ENCODE peak calls at places on chromosome 1, in nine cellular contexts. B is WTC11, A is A549, P is endothelial cell of umbilical vein, J is HCT116, U is H1, Z is SK-N-SH, X is GM12878, T is K562. D is an unnamed sample.

GRCh38 chr1:3747522-3747848 is 4.8 kb upstream of the CCDC27 start:
- DNase-seq in Z (no peak), B (no peak), A (no peak), J (no peak), U (no peak), P (no peak), X (no peak), T (no peak), D (no peak)

GRCh38 chr1:109392037-109392787 is 5.5 kb downstream of the SORT1 start:
- DNase-seq in T (no peak), B (no peak), X (no peak), J (no peak), U (no peak), A (no peak), Z (no peak), P (no peak), D (no peak)

GRCh38 chr1:179853102-179853501 is 24.5 kb downstream of the TOR1AIP2 start:
- DNase-seq in P (no peak), U (no peak), B (no peak), X (no peak), Z (no peak), T (no peak), J (no peak), A (no peak), D (no peak)

GRCh38 chr1:57474097-57474750 is 50.4 kb upstream of the DAB1 start:
- DNase-seq in P (no peak), U (no peak), X (no peak), B (no peak), Z (no peak), T (no peak), A (no peak), J (no peak), D (no peak)

GRCh38 chr1:181488884-181489283 is 5.6 kb downstream of the CACNA1E start:
- DNase-seq in X (no peak), A (no peak), B (no peak), T (no peak), Z (no peak), P (no peak), J (no peak), U (no peak), D (no peak)

GRCh38 chr1:84143796-84144565 is at the start of gene PRKACB:
- DNase-seq in T (no peak), Z (no peak), P (peak; percentile 87), B (no peak), J (no peak), X (peak; percentile 24), A (no peak), U (no peak), D (peak; percentile 81)

GRCh38 chr1:84510668-84511067 is 4.3 kb upstream of the GNG5 start:
- DNase-seq in J (no peak), B (no peak), A (no peak), T (no peak), P (no peak), U (no peak), Z (no peak), X (no peak), D (no peak)

GRCh38 chr1:161198877-161199431 is at the start of gene ADAMTS4:
- DNase-seq in U (no peak), X (no peak), T (peak; percentile 43), B (peak; percentile 42), J (no peak), P (peak; percentile 65), Z (peak; percentile 43), A (no peak), D (no peak)

GRCh38 chr1:41435570-41436178 is 48.8 kb downstream of the EDN2 start:
- DNase-seq in J (no peak), U (peak; percentile 58), X (no peak), B (peak; percentile 59), Z (peak; percentile 77), A (no peak), T (no peak), P (no peak), D (no peak)

GRCh38 chr1:212485895-212486590 is 53.3 kb downstream of the NENF start:
- DNase-seq in A (peak; percentile 76), Z (peak; percentile 39), J (peak; percentile 66), B (peak; percentile 20), X (no peak), U (no peak), T (peak; percentile 39), P (peak; percentile 35), D (peak; percentile 88)

GRCh38 chr1:201741763-201742342 is 87.1 kb upstream of the IPO9 start:
- DNase-seq in J (no peak), A (no peak), T (no peak), P (no peak), X (no peak), Z (no peak), B (no peak), U (no peak), D (no peak)

GRCh38 chr1:94592566-94592920 is 51.0 kb upstream of the F3 start:
- DNase-seq in U (no peak), J (no peak), B (no peak), X (no peak), A (no peak), P (no peak), T (no peak), Z (no peak), D (no peak)

GRCh38 chr1:15120251-15120945 is 33.1 kb upstream of the TMEM51 start:
- DNase-seq in P (no peak), X (no peak), T (no peak), A (no peak), U (no peak), B (no peak), Z (no peak), J (no peak), D (no peak)

GRCh38 chr1:236143104-236143948 is 987 bp downstream of the GPR137B start:
- DNase-seq in B (no peak), J (no peak), U (no peak), A (no peak), P (peak; percentile 32), X (no peak), T (no peak), Z (peak; percentile 70), D (peak; percentile 66)

GRCh38 chr1:58779837-58780585 is 3.8 kb downstream of the JUN start:
- DNase-seq in A (no peak), B (no peak), J (no peak), X (no peak), Z (no peak), P (peak; percentile 79), U (no peak), T (no peak), D (peak; percentile 8)

DNA sequence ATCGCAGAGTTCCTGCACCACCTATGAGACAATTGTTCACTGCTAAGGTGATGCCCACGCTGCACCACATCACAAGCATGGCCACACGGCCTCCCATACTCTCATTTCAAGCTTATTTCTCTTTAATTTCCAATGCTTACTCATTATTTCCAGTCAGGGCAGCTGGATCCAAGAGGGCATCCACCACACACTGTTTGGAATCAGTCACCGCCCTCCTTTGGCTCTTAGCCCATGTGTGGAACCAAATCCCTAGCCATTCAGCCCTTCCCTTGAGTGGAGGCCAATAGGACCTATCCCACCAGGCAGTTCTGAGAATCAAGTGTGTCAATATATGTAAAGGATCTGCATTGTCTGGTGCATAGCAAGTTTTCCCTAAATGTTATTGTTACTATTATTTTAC is 26.3 kb upstream of the PALMD start:
- DNase-seq in T (no peak), B (no peak), A (no peak), U (no peak), Z (no peak), P (peak; percentile 69), J (no peak), X (no peak), D (no peak)
- TF ChIP-seq MAX in T (no peak), B (no peak), A (no peak), U (no peak), Z (no peak), P (no peak), J (no peak), X (no peak), D (no peak)

GRCh38 chr1:59897165-59897564 is 29.4 kb downstream of the CYP2J2 start:
- DNase-seq in Z (no peak), A (no peak), J (no peak), U (no peak), T (no peak), B (no peak), X (no peak), P (no peak), D (no peak)

GRCh38 chr1:59898927-59899326 is 27.6 kb downstream of the CYP2J2 start:
- DNase-seq in B (no peak), Z (no peak), T (no peak), A (no peak), P (no peak), J (no peak), U (no peak), X (no peak), D (no peak)

GRCh38 chr1:59901770-59902388 is 24.7 kb downstream of the CYP2J2 start:
- DNase-seq in A (no peak), T (no peak), J (no peak), X (no peak), B (no peak), P (no peak), Z (no peak), U (no peak), D (no peak)

GRCh38 chr1:59903136-59903754 is 23.3 kb downstream of the CYP2J2 start:
- DNase-seq in A (peak; percentile 13), X (no peak), P (peak; percentile 10), J (peak; percentile 27), B (peak; percentile 34), U (no peak), Z (peak; percentile 61), T (no peak), D (peak; percentile 31)

DNA sequence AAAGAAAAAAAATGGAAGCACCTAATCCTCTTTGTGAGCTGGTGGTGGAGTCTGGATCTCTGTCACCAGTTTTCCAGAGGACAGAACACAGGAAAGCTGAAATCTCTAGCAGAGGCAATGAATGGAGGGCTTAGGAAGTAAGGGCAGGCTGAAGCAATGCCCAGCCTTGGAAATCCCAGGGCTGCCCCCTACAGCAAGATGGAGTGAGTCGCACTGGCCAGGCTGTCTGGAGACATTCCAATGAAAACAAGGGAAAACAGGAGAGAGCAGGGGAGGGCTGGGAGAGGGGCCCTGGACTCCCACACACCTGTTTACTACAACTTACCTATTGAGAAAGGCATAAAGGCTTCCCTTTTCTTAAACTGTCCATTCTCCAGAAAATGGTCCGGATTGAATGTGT is 25.9 kb downstream of the CYP2J2 start:
- DNase-seq in B (peak; percentile 59), A (no peak), Z (peak; percentile 7), T (no peak), X (no peak), J (no peak), U (no peak), P (no peak), D (no peak)
- TF ChIP-seq MAX in B (no peak), A (no peak), Z (no peak), T (no peak), X (no peak), J (no peak), U (no peak), P (no peak), D (no peak)

DNA sequence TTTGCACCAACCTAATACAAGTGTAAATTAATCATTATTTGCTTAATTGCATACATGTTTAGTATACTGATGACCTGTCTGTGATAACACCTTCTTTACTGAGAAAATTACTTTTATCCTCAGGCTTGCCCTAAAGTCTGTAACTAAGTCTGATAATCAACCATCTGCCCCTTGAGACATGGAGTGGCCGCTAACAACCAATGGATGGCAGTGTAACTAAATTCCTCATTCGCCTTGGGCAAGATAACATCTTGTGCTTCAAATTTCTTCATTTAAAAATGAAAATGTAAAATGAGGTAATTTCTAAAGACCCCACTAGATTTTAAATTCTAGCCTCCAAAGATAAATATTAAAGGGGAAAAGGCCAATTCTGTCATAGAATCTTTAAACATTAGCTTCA is 85.1 kb downstream of the ENAH start:
- DNase-seq in P (peak; percentile 22), B (no peak), U (no peak), X (no peak), T (no peak), A (no peak), J (no peak), Z (no peak), D (peak; percentile 13)
- TF ChIP-seq MAX in P (no peak), B (no peak), U (no peak), X (no peak), T (no peak), A (no peak), J (no peak), Z (no peak), D (no peak)

GRCh38 chr1:205144046-205144720 is 22.4 kb upstream of the RBBP5 start:
- DNase-seq in U (no peak), T (no peak), B (no peak), P (no peak), A (no peak), J (no peak), Z (no peak), X (no peak), D (no peak)
- TF ChIP-seq MAX in U (no peak), T (no peak), B (no peak), P (no peak), A (no peak), J (no peak), Z (no peak), X (no peak), D (no peak)